ENCODE peak calls at places on chromosomes 7 and 10, in nine cellular contexts. E, H, W, U, I, C, M, V and R are unnamed samples.

GRCh38 chr7:110065112-110065511 is 1025.8 kb upstream of the LRRN3 start:
- DNase-seq in E (no peak), H (no peak), W (no peak), U (no peak), I (no peak), C (no peak), M (no peak), V (peak; percentile 91), R (no peak)

GRCh38 chr10:689433-690226 is at the start of gene DIP2C:
- DNase-seq in E (peak; percentile 82), H (no peak), W (peak; percentile 71), U (peak; percentile 71), I (peak; percentile 81), C (peak; percentile 90), M (peak; percentile 66), V (no peak), R (peak; percentile 66)

GRCh38 chr10:72044417-72045041 is 43.8 kb downstream of the SPOCK2 start:
- DNase-seq in E (no peak), H (no peak), W (no peak), U (peak; percentile 22), I (peak; percentile 43), C (no peak), M (no peak), V (peak; percentile 18), R (peak; percentile 43)

GRCh38 chr7:146486519-146486918 is 369.9 kb downstream of the CNTNAP2 start:
- DNase-seq in E (no peak), H (no peak), W (no peak), U (no peak), I (no peak), C (no peak), M (no peak), V (no peak), R (peak; percentile 37)

GRCh38 chr10:30862486-30862885 is 169.2 kb downstream of the ZNF438 start:
- DNase-seq in E (no peak), H (no peak), W (no peak), U (no peak), I (peak; percentile 5), C (peak; percentile 77), M (peak; percentile 82), V (no peak), R (no peak)

GRCh38 chr7:107998660-107999480 is 4.1 kb downstream of the LAMB1 start:
- DNase-seq in E (no peak), H (no peak), W (no peak), U (no peak), I (peak; percentile 52), C (peak; percentile 31), M (no peak), V (no peak), R (no peak)

GRCh38 chr10:77290528-77291155 is 347.0 kb downstream of the KCNMA1 start:
- DNase-seq in E (no peak), H (no peak), W (no peak), U (no peak), I (peak; percentile 100), C (peak; percentile 91), M (peak; percentile 97), V (no peak), R (no peak)

GRCh38 chr10:101529720-101530553 is 58.1 kb downstream of the POLL start:
- DNase-seq in E (no peak), H (no peak), W (no peak), U (no peak), I (no peak), C (peak; percentile 17), M (no peak), V (no peak), R (no peak)

GRCh38 chr7:100443096-100443840 is 7.0 kb upstream of the PPP1R35 start:
- DNase-seq in E (no peak), H (no peak), W (no peak), U (no peak), I (no peak), C (no peak), M (no peak), V (no peak), R (no peak)

GRCh38 chr10:90959826-90960225 is 38.9 kb upstream of the ANKRD1 start:
- DNase-seq in E (no peak), H (no peak), W (no peak), U (no peak), I (no peak), C (no peak), M (peak; percentile 48), V (no peak), R (no peak)